ENCODE peak calls at places on chromosomes 7 and 10, in ten cellular contexts. K is cardiac muscle cell; I is heart left ventricle; Q is PC-9; T is HCT116; P is coronary artery; D is CD8-positive, alpha-beta T cell; E is brain microvascular endothelial cell; U is nephron progenitor cell; L is AG09309. W is an unnamed sample.

GRCh38 chr10:115861455-115861854 is 411.6 kb downstream of the GFRA1 start:
- DNase-seq in P (no peak), U (no peak), L (peak; percentile 13), E (no peak), Q (no peak), D (no peak), K (peak; percentile 2), T (no peak), I (no peak), W (no peak)

GRCh38 chr7:46886669-46887374 is 695.1 kb downstream of the TNS3 start:
- DNase-seq in Q (no peak), K (no peak), I (no peak), E (no peak), P (no peak), U (no peak), T (no peak), L (no peak), D (no peak), W (no peak)

GRCh38 chr7:142391191-142391992 is 133.5 kb upstream of the PRSS58 start:
- DNase-seq in P (no peak), U (peak; percentile 70), I (no peak), L (no peak), D (no peak), K (peak; percentile 29), E (peak; percentile 12), Q (no peak), T (peak; percentile 23), W (no peak)

GRCh38 chr10:26503911-26504310 is 65.8 kb downstream of the APBB1IP start:
- DNase-seq in U (no peak), T (no peak), Q (no peak), I (no peak), E (no peak), P (no peak), D (no peak), L (no peak), K (no peak), W (no peak)

GRCh38 chr7:110645060-110645459 is 445.9 kb upstream of the LRRN3 start:
- DNase-seq in Q (no peak), U (no peak), D (no peak), L (no peak), I (no peak), K (no peak), E (no peak), T (no peak), P (no peak), W (no peak)

GRCh38 chr7:133984023-133984422 is 143.1 kb upstream of the LRGUK start:
- DNase-seq in T (no peak), U (no peak), K (peak; percentile 28), E (no peak), I (no peak), L (no peak), Q (no peak), D (no peak), P (no peak), W (no peak)

GRCh38 chr10:29734640-29734979 is 99.8 kb upstream of the SVIL start:
- DNase-seq in T (no peak), U (no peak), E (no peak), I (no peak), K (no peak), L (no peak), P (no peak), Q (no peak), D (no peak), W (no peak)

GRCh38 chr10:5557799-5558771 is 33.3 kb downstream of the CALML3 start:
- DNase-seq in T (no peak), P (peak; percentile 68), U (no peak), I (no peak), L (no peak), D (no peak), E (no peak), K (no peak), Q (no peak), W (no peak)

GRCh38 chr10:101817542-101818118 is 614 bp downstream of the OGA start:
- DNase-seq in D (no peak), I (peak; percentile 90), Q (peak; percentile 79), P (peak; percentile 94), T (peak; percentile 83), U (peak; percentile 38), K (peak; percentile 97), L (peak; percentile 81), E (peak; percentile 92), W (peak; percentile 76)

GRCh38 chr10:22992075-22992474 is 64.2 kb downstream of the ARMC3 start:
- DNase-seq in P (no peak), I (no peak), T (no peak), U (no peak), Q (no peak), D (no peak), E (no peak), K (no peak), L (no peak), W (no peak)

GRCh38 chr10:91034042-91034441 is 113.2 kb upstream of the ANKRD1 start:
- DNase-seq in U (no peak), K (no peak), I (no peak), Q (no peak), T (no peak), D (no peak), L (no peak), E (no peak), P (no peak), W (no peak)

GRCh38 chr7:4052126-4052525 is 630.0 kb upstream of the FOXK1 start:
- DNase-seq in L (no peak), Q (no peak), T (no peak), U (no peak), I (no peak), D (no peak), P (no peak), K (no peak), E (no peak), W (no peak)

GRCh38 chr10:61993676-61994401 is 92.3 kb downstream of the ARID5B start:
- DNase-seq in L (no peak), D (no peak), U (no peak), E (no peak), Q (no peak), I (no peak), T (no peak), K (peak; percentile 58), P (no peak), W (no peak)

GRCh38 chr10:59465089-59465488 is 102.7 kb upstream of the FAM13C start:
- DNase-seq in Q (no peak), T (no peak), I (no peak), K (peak; percentile 61), L (peak; percentile 4), P (no peak), E (peak; percentile 35), U (no peak), D (no peak), W (no peak)

GRCh38 chr10:88991161-88991899 is 732 bp downstream of the FAS start:
- DNase-seq in P (peak; percentile 85), D (peak; percentile 46), T (peak; percentile 35), U (peak; percentile 51), E (peak; percentile 66), L (no peak), K (peak; percentile 82), I (peak; percentile 79), Q (peak; percentile 47), W (no peak)

GRCh38 chr10:7085913-7086589 is 324.8 kb downstream of the SFMBT2 start:
- DNase-seq in P (no peak), Q (no peak), I (no peak), E (peak; percentile 39), L (no peak), D (no peak), U (peak; percentile 12), K (peak; percentile 41), T (no peak), W (no peak)

GRCh38 chr7:28882896-28883470 is 75.1 kb downstream of the TRIL start:
- DNase-seq in I (no peak), K (no peak), P (no peak), U (no peak), L (no peak), D (no peak), E (no peak), Q (no peak), T (no peak), W (no peak)
- TF ChIP-seq CTCF in I (no peak), K (no peak), P (no peak), U (no peak), L (no peak), D (no peak), E (no peak), Q (no peak), T (no peak), W (no peak)

GRCh38 chr10:122374859-122375721 is 582 bp downstream of the PLEKHA1 start:
- DNase-seq in D (peak; percentile 54), T (peak; percentile 28), K (peak; percentile 57), I (peak; percentile 64), U (peak; percentile 66), P (peak; percentile 83), L (no peak), Q (peak; percentile 48), E (peak; percentile 25), W (peak; percentile 35)
- TF ChIP-seq CTCF in D (no peak), T (no peak), K (no peak), I (no peak), U (no peak), P (no peak), L (no peak), Q (no peak), E (no peak), W (no peak)

DNA sequence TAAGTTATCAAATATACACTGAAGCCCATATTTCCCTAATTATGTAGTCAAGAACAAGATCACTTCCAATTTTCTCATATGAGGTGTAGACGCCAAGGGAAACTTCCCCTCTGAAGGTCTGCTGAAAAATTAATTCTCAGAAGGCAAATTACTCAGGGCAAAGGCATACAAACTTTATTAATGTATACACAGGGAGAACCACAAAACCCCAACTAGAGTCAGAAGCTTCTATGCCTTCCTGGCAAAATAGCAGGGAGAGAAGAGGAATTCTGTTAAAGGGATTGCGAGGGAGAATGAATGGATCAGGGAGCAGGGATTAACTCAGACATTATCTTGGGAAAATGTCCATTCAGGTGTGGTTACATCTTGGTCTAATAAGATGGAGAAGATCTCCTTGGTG is 83.4 kb downstream of the DOCK4 start:
- DNase-seq in K (no peak), Q (no peak), P (no peak), L (no peak), T (no peak), U (no peak), D (no peak), E (no peak), I (no peak), W (no peak)
- TF ChIP-seq CTCF in K (no peak), Q (no peak), P (no peak), L (no peak), T (no peak), U (no peak), D (no peak), E (no peak), I (no peak), W (no peak)

DNA sequence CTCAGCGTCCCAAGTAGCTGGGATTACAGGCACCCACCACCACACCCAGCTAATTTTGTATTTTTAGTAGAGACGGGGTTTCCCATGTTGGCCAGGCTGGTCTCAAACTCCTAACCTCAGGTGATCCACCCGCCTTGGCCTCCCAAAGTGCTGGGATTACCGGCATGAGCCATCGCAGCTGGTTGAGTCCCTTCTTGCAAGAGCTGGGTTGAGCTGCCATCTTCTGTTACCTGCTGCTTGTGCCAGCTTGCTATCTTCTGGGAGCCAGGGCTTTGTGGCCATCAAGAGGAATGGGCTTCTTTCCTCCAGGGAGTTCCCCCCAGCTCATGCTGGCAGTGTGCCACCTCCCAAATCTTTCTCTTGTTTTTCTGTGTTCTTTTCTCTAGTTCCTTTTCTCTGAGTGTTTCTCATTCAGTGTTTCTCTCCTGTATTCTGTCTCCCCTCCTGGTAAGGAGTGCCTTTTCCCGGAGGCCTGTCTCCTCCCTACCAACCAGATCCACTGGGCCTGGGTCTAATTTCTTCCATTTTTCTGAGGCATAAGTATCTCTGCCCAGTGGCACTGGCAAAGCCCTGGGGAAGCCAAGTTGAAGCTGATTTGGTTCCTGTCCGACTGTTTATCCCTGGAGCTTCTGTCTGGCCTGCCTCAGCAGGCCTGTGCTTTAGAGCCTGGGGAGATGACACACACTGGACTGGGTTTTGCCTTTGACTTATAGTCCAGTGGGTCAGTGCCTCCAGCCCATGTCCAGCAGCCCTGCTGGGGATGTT is 3.7 kb downstream of the DBNL start:
- DNase-seq in I (no peak), P (peak; percentile 63), Q (peak; percentile 28), D (no peak), L (no peak), K (no peak), T (no peak), U (no peak), E (no peak), W (no peak)
- TF ChIP-seq CTCF in I (no peak), P (no peak), Q (no peak), D (no peak), L (no peak), K (no peak), T (no peak), U (no peak), E (no peak), W (no peak)